ENCODE peak calls at places on chromosomes 6 and 20, in four cellular contexts. S, L, C and Q are unnamed samples.

GRCh38 chr6:28922004-28922840 is 1.6 kb downstream of the TRIM27 start:
- DNase-seq in S (peak), C (peak), L (peak), Q (no peak)

GRCh38 chr6:17098538-17098937 is 3.3 kb upstream of the STMND1 start:
- DNase-seq in L (no peak), S (no peak), C (no peak), Q (no peak)

GRCh38 chr6:150813993-150814359 is 51.5 kb upstream of the MTHFD1L start:
- DNase-seq in S (peak), L (peak), C (no peak), Q (peak)

GRCh38 chr6:108654465-108655106 is 93.9 kb downstream of the FOXO3 start:
- DNase-seq in C (no peak), S (no peak), L (no peak), Q (no peak)

GRCh38 chr6:107618672-107619071 is 128.8 kb downstream of the SOBP start:
- DNase-seq in L (no peak), S (no peak), C (no peak), Q (peak)

GRCh38 chr6:134123666-134124208 is 71.3 kb upstream of the SLC2A12 start:
- DNase-seq in S (peak), C (peak), L (peak), Q (peak)

GRCh38 chr20:64217539-64217938 is 38.0 kb upstream of the PCMTD2 start:
- DNase-seq in L (no peak), S (no peak), C (peak), Q (no peak)

GRCh38 chr6:45160305-45160704 is 167.8 kb upstream of the RUNX2 start:
- DNase-seq in S (no peak), C (no peak), L (no peak), Q (no peak)

GRCh38 chr20:48995599-48995998 is 50.5 kb upstream of the CSE1L start:
- DNase-seq in L (no peak), S (no peak), C (no peak), Q (no peak)

GRCh38 chr20:24948939-24949679 is at the start of gene CST7:
- DNase-seq in S (no peak), C (no peak), L (no peak), Q (peak)

GRCh38 chr20:41426361-41426900 is 59.8 kb upstream of the EMILIN3 start:
- DNase-seq in S (no peak), L (no peak), C (no peak), Q (no peak)

GRCh38 chr20:47502271-47502730 is 614 bp downstream of the NCOA3 start:
- DNase-seq in C (peak), L (no peak), S (no peak), Q (no peak)

GRCh38 chr6:166542580-166542912 is 43.9 kb downstream of the RAMACL start:
- DNase-seq in S (no peak), L (no peak), C (no peak), Q (no peak)

GRCh38 chr20:31740208-31740607 is 1.1 kb downstream of the TPX2 start:
- DNase-seq in C (peak), L (no peak), S (no peak), Q (no peak)

GRCh38 chr20:36527331-36528125 is 13.8 kb upstream of the MYL9 start:
- DNase-seq in S (no peak), C (no peak), L (no peak), Q (no peak)

GRCh38 chr6:35691027-35691824 is 2.5 kb upstream of the FKBP5 start:
- DNase-seq in L (no peak), C (no peak), S (no peak), Q (no peak)

GRCh38 chr20:3727333-3728035 is 5.0 kb upstream of the HSPA12B start:
- DNase-seq in L (no peak), C (no peak), S (no peak), Q (no peak)

GRCh38 chr20:20368414-20369352 is 779 bp downstream of the INSM1 start:
- DNase-seq in S (no peak), L (no peak), C (no peak), Q (no peak)

GRCh38 chr6:11964101-11964500 is 48.0 kb upstream of the HIVEP1 start:
- DNase-seq in C (no peak), L (no peak), S (no peak), Q (no peak)

GRCh38 chr6:20208687-20209378 is 3.4 kb downstream of the MBOAT1 start:
- DNase-seq in C (no peak), L (no peak), S (no peak), Q (no peak)

GRCh38 chr6:78999737-79000136 is 78.3 kb downstream of the PHIP start:
- DNase-seq in L (no peak), S (no peak), C (no peak), Q (no peak)

GRCh38 chr6:157666721-157667120 is 156.3 kb upstream of the SNX9 start:
- DNase-seq in C (no peak), S (no peak), L (no peak), Q (no peak)

GRCh38 chr20:1808101-1808500 is 87.1 kb upstream of the SIRPA start:
- DNase-seq in L (no peak), C (no peak), S (no peak), Q (no peak)

GRCh38 chr6:2224847-2225382 is 20.5 kb downstream of the GMDS start:
- DNase-seq in S (no peak), C (no peak), L (no peak), Q (no peak)

DNA sequence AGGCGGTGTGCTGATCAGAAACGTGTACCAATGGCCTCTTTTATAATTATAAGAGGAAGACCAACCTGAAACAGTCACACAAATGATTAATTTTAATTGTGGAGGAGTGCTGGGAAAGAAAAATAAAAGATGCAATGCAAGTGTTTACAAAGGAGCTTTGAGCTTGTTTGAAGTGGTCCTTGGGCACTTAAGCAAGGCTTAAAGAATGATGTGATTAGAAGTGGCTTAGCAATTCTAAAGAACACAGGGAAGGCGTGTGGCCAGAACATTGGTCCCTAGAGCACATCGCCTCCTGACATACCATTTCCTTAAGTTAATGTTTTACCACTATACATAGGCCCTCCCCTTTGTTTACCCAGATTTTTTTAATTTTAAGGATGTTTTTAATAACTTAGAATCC is 26.1 kb downstream of the PTPN1 start:
- DNase-seq in C (no peak), S (no peak), L (no peak), Q (no peak)
- TF ChIP-seq POLR2AphosphoS2 in C (no peak), S (no peak), L (no peak), Q (no peak)

DNA sequence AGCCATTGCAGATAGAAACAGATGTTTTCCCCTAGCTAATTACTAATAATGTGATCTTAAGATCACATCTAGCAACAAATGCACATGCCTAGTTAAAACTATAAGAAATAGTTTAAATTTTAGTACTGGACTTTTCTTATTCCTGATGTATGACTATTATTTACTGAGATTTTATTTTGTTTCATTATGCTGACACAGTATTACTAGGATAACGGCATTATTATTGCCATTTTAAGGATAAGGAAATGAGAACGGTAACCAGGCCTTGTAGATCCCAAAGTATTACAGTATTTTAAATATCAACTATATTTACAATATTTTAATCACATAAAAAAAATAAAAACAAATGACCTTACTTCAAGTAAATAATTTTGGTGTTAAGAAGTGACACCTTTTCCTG is 240.3 kb downstream of the ADGRB3 start:
- DNase-seq in L (no peak), C (no peak), S (no peak), Q (no peak)
- TF ChIP-seq KDM1A in L (no peak), C (no peak), S (no peak), Q (no peak)

GRCh38 chr6:115747719-115748118 is 313.0 kb downstream of the FRK start:
- DNase-seq in C (no peak), L (no peak), S (no peak), Q (no peak)

GRCh38 chr6:115750292-115750691 is 310.4 kb downstream of the FRK start:
- DNase-seq in C (no peak), L (no peak), S (no peak), Q (no peak)

GRCh38 chr6:115750946-115751345 is 309.7 kb downstream of the FRK start:
- DNase-seq in L (no peak), S (no peak), C (no peak), Q (no peak)

GRCh38 chr6:115759051-115759450 is 301.6 kb downstream of the FRK start:
- DNase-seq in S (no peak), C (no peak), L (no peak), Q (no peak)

DNA sequence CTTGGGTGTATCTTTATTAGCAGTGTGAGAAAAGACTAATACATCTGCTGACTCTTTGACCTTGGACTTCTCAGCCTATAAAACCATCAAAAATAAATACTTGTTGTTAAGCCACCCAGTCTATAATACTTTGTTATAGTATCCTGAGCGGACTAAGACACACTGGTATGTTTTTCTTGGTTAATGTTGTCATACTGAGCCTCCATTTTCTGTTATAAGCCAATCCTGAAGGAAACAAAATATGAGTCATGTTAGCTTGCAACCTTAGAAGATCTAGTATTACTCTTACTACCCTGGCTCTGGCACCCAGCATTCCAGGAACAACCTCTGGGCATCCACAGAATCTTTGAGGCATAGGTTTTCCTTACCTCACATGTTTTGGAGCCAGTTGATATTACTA is 307.2 kb downstream of the FRK start:
- DNase-seq in L (no peak), S (no peak), C (no peak), Q (no peak)
- TF ChIP-seq POLR2AphosphoS2 in L (no peak), S (no peak), C (no peak), Q (no peak)

DNA sequence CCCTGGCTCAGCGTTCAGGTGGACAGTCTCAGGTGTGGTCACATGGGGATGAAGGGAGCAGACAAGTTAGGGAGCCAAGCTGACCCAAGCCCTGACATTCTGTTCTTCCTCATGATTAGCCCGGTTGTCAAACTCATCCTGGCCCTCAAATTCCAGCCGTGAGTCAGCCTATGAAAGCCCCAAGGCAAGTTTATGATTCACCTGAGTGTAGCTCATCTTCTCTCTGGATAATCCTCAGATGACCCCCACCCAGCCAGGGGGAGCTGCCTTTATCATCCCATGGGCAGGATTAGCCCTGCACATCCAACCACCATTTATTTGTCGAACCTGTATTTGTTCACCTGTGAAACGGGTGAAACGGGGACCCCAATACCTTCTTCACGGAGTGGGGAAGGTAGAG is 161.9 kb downstream of the DHX35 start:
- DNase-seq in L (no peak), S (no peak), C (no peak), Q (no peak)
- TF ChIP-seq KDM1A in L (no peak), S (no peak), C (no peak), Q (no peak)

GRCh38 chr6:1136856-1137255 is 175.0 kb upstream of the FOXQ1 start:
- DNase-seq in C (no peak), L (no peak), S (no peak), Q (no peak)

GRCh38 chr6:1139155-1139890 is 172.6 kb upstream of the FOXQ1 start:
- DNase-seq in C (no peak), S (no peak), L (no peak), Q (no peak)

GRCh38 chr6:1137849-1138248 is 174.0 kb upstream of the FOXQ1 start:
- DNase-seq in S (no peak), C (no peak), L (no peak), Q (no peak)

GRCh38 chr6:1135726-1136414 is 176.0 kb upstream of the FOXQ1 start:
- DNase-seq in C (no peak), L (no peak), S (no peak), Q (no peak)

DNA sequence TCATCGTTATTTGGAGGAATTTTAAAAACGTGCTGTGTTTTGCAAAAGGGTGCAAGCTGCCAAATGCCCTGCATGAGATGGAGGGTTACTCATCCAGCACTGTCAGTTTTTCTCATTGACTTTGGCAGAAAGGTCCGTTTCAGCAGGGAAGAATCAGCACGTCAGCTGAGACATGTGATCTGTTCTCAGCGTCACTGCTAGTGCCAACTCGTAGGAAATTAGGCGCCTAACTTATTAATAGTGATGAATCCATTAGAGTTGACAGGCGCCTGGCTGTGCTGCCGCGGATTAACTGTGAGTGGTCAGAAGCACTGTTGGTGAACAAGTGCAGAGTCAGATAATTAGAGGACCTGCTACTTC is 175.5 kb upstream of the FOXQ1 start:
- DNase-seq in C (no peak), L (no peak), S (no peak), Q (no peak)
- TF ChIP-seq POLR2AphosphoS2 in C (no peak), L (no peak), S (no peak), Q (no peak)

GRCh38 chr6:152642578-152643375 is 5.6 kb upstream of the SYNE1 start:
- DNase-seq in L (peak), S (peak), C (no peak), Q (no peak)
- TF ChIP-seq KDM1A in L (no peak), S (no peak), C (no peak), Q (no peak)

DNA sequence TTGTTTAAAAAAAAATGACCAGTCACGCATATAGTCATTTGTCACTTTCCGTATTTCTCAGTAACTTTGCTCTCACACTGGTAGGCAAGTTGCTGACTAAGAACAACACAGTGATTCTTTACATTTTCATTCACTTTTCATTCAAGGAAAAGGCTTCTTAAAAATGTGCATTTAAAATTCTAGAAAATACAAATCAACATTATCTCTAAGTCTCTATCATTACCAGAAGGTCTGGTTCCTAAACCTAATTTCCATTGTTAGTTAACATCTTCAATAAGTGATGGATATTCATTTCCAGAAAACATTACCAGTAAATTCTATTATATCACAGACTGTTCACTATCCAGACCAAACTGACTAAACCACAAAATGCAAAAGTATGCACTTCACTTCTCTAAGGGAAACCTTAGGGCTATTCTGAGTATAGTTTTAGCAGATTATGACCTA is 115.3 kb downstream of the AHI1 start:
- DNase-seq in L (no peak), C (no peak), S (no peak), Q (peak)
- TF ChIP-seq POLR2AphosphoS2 in L (no peak), C (no peak), S (no peak), Q (no peak)

GRCh38 chr6:117919775-117920492 is 12.9 kb downstream of the SLC35F1 start:
- DNase-seq in S (no peak), C (no peak), L (no peak), Q (no peak)

GRCh38 chr6:117916483-117916882 is 9.4 kb downstream of the SLC35F1 start:
- DNase-seq in L (no peak), S (no peak), C (no peak), Q (no peak)

GRCh38 chr6:117920493-117920845 is 13.4 kb downstream of the SLC35F1 start:
- DNase-seq in S (no peak), C (no peak), L (peak), Q (no peak)

GRCh38 chr6:117917176-117917575 is 10.1 kb downstream of the SLC35F1 start:
- DNase-seq in C (no peak), L (no peak), S (no peak), Q (no peak)

DNA sequence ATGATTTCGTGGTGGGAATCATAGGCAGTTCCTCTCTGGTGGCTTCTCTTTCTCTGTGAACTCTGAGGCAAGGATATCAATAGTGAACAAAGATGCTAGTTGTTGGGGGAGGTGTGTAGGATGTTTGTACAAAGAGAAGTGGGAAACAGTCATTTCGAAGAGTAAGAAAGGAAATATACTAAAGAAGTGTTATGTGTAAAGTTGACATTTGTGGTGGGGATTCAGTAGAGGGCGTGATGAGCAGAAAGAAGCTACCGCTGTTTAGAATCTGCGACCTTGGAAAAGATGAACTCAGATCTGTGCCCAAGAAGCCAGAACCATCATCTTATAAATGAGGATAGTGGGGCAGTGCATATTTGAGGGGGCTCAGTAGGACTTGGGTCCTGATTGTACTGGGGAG is 11.4 kb downstream of the SLC35F1 start:
- DNase-seq in L (no peak), C (no peak), S (no peak), Q (no peak)
- TF ChIP-seq KDM1A in L (no peak), C (no peak), S (no peak), Q (no peak)

GRCh38 chr6:101779051-101779844 is 385.7 kb downstream of the GRIK2 start:
- DNase-seq in L (no peak), C (no peak), S (no peak), Q (no peak)

GRCh38 chr6:101777646-101778045 is 384.1 kb downstream of the GRIK2 start:
- DNase-seq in C (no peak), S (no peak), L (no peak), Q (no peak)

GRCh38 chr6:101784094-101784493 is 390.6 kb downstream of the GRIK2 start:
- DNase-seq in S (no peak), L (no peak), C (no peak), Q (no peak)

DNA sequence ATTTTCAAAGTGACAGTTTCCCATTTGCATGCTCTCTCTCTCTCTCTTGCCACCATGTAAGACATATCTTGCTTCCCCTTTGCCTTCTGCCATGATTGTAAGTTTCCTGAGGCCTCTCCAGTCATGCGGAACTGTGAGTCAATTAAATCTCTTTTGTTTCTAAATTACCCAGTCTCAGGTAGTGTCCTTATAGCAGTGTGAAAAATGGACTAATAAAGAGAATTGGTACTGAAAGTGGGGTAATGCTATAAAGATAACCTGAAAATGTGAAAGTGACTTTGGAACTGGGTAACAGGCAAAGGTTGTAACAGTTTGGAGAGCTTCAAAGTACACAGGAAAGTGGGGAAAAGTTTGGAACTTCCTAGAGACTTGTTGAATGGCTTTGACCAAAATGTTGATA is 389.8 kb downstream of the GRIK2 start:
- DNase-seq in S (no peak), L (no peak), C (no peak), Q (no peak)
- TF ChIP-seq POLR2AphosphoS2 in S (no peak), L (no peak), C (no peak), Q (no peak)

GRCh38 chr6:5011346-5011745 is 7.5 kb upstream of the RPP40 start:
- DNase-seq in S (no peak), L (no peak), C (no peak), Q (no peak)

GRCh38 chr6:5014072-5014561 is 10.3 kb upstream of the RPP40 start:
- DNase-seq in S (no peak), C (no peak), L (no peak), Q (no peak)

GRCh38 chr6:5007531-5007930 is 3.7 kb upstream of the RPP40 start:
- DNase-seq in L (no peak), C (no peak), S (no peak), Q (no peak)

GRCh38 chr6:5012531-5012930 is 8.7 kb upstream of the RPP40 start:
- DNase-seq in L (no peak), C (no peak), S (no peak), Q (no peak)
- TF ChIP-seq KDM1A in L (no peak), C (no peak), S (no peak), Q (no peak)